ENCODE peak calls at places on chromosomes 13 and 19, in four cellular contexts. S, G, H and Y are unnamed samples.

GRCh38 chr19:27657271-27658051 is 1555.5 kb downstream of the UQCRFS1 start:
- DNase-seq in S (no peak), G (peak; percentile 7), H (peak; percentile 40), Y (no peak)

GRCh38 chr19:5621311-5621944 is 1.1 kb downstream of the SAFB2 start:
- DNase-seq in S (no peak), G (peak; percentile 27), H (no peak), Y (peak; percentile 25)

GRCh38 chr19:54449701-54450069 is 686 bp downstream of the LENG8 start:
- DNase-seq in S (no peak), G (no peak), H (no peak), Y (no peak)

GRCh38 chr13:40333238-40333637 is 333.2 kb downstream of the FOXO1 start:
- DNase-seq in S (no peak), G (no peak), H (no peak), Y (no peak)

GRCh38 chr13:50908371-50908770 is 1.2 kb upstream of the RNASEH2B start:
- DNase-seq in S (no peak), G (no peak), H (no peak), Y (no peak)

GRCh38 chr19:14059093-14059480 is 2.8 kb downstream of the PALM3 start:
- DNase-seq in S (no peak), G (peak; percentile 34), H (no peak), Y (no peak)

GRCh38 chr13:23674795-23675640 is 104.8 kb downstream of the TNFRSF19 start:
- DNase-seq in S (no peak), G (no peak), H (no peak), Y (no peak)

GRCh38 chr19:1223018-1223855 is 14.6 kb downstream of the CBARP start:
- DNase-seq in S (no peak), G (no peak), H (no peak), Y (no peak)

GRCh38 chr19:367963-368623 is 23.5 kb upstream of the MIER2 start:
- DNase-seq in S (no peak), G (no peak), H (no peak), Y (no peak)

GRCh38 chr13:30607908-30608307 is 9.8 kb upstream of the USPL1 start:
- DNase-seq in S (peak; percentile 85), G (peak; percentile 34), H (no peak), Y (no peak)

GRCh38 chr13:73715114-73715909 is 418.9 kb downstream of the KLF12 start:
- DNase-seq in S (peak; percentile 31), G (no peak), H (no peak), Y (no peak)

GRCh38 chr13:59398127-59398526 is 765.6 kb downstream of the DIAPH3 start:
- DNase-seq in S (no peak), G (no peak), H (no peak), Y (no peak)

GRCh38 chr19:1390594-1391423 is 7.1 kb downstream of the NDUFS7 start:
- DNase-seq in S (no peak), G (no peak), H (no peak), Y (no peak)

GRCh38 chr13:93045836-93046235 is 180.8 kb upstream of the GPC6 start:
- DNase-seq in S (no peak), G (no peak), H (no peak), Y (no peak)

GRCh38 chr13:29924482-29924884 is 74.1 kb upstream of the UBL3 start:
- DNase-seq in S (no peak), G (no peak), H (no peak), Y (no peak)

GRCh38 chr13:73223372-73223781 is 164.6 kb downstream of the KLF5 start:
- DNase-seq in S (peak; percentile 34), G (no peak), H (no peak), Y (no peak)

GRCh38 chr19:41409288-41409687 is 11.7 kb downstream of the BCKDHA start:
- DNase-seq in S (no peak), G (peak; percentile 76), H (no peak), Y (peak; percentile 65)

GRCh38 chr13:113533441-113533840 is 42.9 kb upstream of the DCUN1D2 start:
- DNase-seq in S (no peak), G (no peak), H (no peak), Y (no peak)

GRCh38 chr13:91232716-91233115 is 114.8 kb upstream of the MIR17HG start:
- DNase-seq in S (no peak), G (no peak), H (no peak), Y (no peak)
- H3K4me1 ChIP-seq in S (no peaks in the 10 kb centered on the region), G (no peaks in the 10 kb centered on the region), H (no peaks in the 10 kb centered on the region), Y (no peaks in the 10 kb centered on the region)

GRCh38 chr19:18310118-18310909 is 12.6 kb downstream of the LSM4 start:
- DNase-seq in S (no peak), G (no peak), H (no peak), Y (no peak)
- TF ChIP-seq POLR2AphosphoS5 in S (no peak), G (no peak), H (no peak), Y (no peak)

GRCh38 chr13:20188649-20189553 is 3.8 kb downstream of the GJB2 start:
- DNase-seq in S (no peak), G (no peak), H (no peak), Y (no peak)
- H3K27ac ChIP-seq in S (no peak overlapping the region), G (no peak overlapping the region), H (no peak overlapping the region), Y (no peak overlapping the region)

DNA sequence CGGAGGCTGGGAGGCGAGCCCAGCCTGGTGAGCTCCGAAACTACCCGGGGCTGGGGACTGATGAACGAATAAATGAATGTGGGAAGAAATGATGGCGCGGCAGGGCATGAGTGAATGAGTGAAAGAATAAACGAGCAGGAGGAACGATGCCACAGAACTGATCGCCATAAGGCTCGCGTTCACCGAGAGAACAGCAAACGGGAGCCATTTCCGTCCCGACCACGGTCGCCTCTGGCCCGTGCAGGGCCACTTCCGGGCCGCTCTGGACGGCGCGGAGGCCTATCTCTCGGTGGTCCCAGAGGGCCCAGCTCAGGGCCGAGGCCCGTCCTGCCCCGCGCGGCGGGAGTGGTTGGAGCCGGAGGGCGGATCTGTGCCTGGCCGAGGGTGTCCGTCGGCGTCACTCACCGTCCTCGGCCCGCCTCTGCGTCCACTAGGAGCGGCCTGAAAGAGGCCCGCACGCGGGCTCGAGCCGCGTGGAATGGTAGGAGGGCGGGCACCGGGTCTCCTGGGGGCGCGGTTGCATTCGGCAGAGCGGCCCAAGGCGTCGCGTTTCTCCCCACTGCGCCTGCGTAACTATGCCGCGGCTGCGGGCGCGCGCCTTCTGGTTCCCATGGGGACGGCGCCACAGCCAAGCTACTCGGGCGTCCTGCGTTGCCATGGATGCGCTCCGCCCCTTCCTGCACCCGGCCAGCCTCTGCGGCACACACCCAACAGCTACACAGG is at the start of gene ZNF497:
- DNase-seq in S (peak; percentile 86), G (peak; percentile 98), H (no peak), Y (peak; percentile 95)
- H3K4me1 ChIP-seq in S (peaks cover 14% of the 10 kb centered on the region), G (peaks cover 21% of the 10 kb centered on the region), H (peaks cover 17% of the 10 kb centered on the region), Y (no peaks in the 10 kb centered on the region)